ENCODE peak calls at places on chromosomes 5 and 9, in nine cellular contexts. W, F, Q, D, X, S, Z, O and T are unnamed samples.

GRCh38 chr5:89233462-89233861 is 350.5 kb upstream of the MEF2C start:
- DNase-seq in X (no peak), Z (no peak), O (no peak), D (no peak), W (no peak), S (no peak), Q (no peak), F (no peak), T (no peak)

GRCh38 chr5:95842955-95843544 is 20.5 kb upstream of the GLRX start:
- DNase-seq in Z (peak), W (no peak), D (peak), Q (peak), S (peak), O (no peak), X (peak), F (no peak), T (no peak)

GRCh38 chr5:57772512-57772911 is 289.9 kb upstream of the ACTBL2 start:
- DNase-seq in F (no peak), W (no peak), Z (no peak), X (no peak), O (no peak), S (no peak), Q (no peak), D (no peak), T (no peak)

GRCh38 chr9:70470050-70471015 is 55.9 kb upstream of the KLF9 start:
- DNase-seq in Z (no peak), W (no peak), F (peak), Q (no peak), O (no peak), S (no peak), X (no peak), D (peak), T (no peak)

GRCh38 chr5:74538206-74538661 is 102.3 kb downstream of the ENC1 start:
- DNase-seq in X (no peak), F (no peak), Q (no peak), S (no peak), O (no peak), W (no peak), Z (no peak), D (peak), T (no peak)

GRCh38 chr5:111013011-111013410 is 58.5 kb upstream of the TSLP start:
- DNase-seq in O (no peak), D (peak), Q (no peak), F (no peak), X (no peak), Z (no peak), W (no peak), S (no peak), T (no peak)

GRCh38 chr5:144549580-144549979 is 378.9 kb downstream of the KCTD16 start:
- DNase-seq in X (no peak), S (no peak), Z (no peak), Q (no peak), F (peak), D (peak), W (no peak), O (no peak), T (peak)

GRCh38 chr9:136808075-136808780 is 480 bp downstream of the RABL6 start:
- DNase-seq in S (peak), Z (no peak), F (peak), Q (peak), W (peak), D (peak), X (no peak), O (no peak), T (no peak)

GRCh38 chr5:11483630-11484029 is 420.6 kb downstream of the CTNND2 start:
- DNase-seq in X (no peak), W (no peak), Z (no peak), S (no peak), F (no peak), Q (no peak), O (no peak), D (no peak), T (no peak)

GRCh38 chr9:8558176-8558575 is 758.6 kb upstream of the DMAC1 start:
- DNase-seq in O (no peak), X (no peak), Q (no peak), D (no peak), F (no peak), Z (no peak), W (no peak), S (no peak), T (no peak)

GRCh38 chr5:84032404-84032803 is 311.7 kb upstream of the HAPLN1 start:
- DNase-seq in X (no peak), S (no peak), W (no peak), Q (no peak), O (no peak), Z (no peak), D (peak), F (no peak), T (no peak)

GRCh38 chr5:112174959-112175594 is 244.0 kb downstream of the EPB41L4A start:
- DNase-seq in S (peak), X (peak), F (peak), Q (peak), O (peak), W (peak), D (peak), Z (peak), T (no peak)

GRCh38 chr9:78014776-78015175 is 16.8 kb downstream of the GNAQ start:
- DNase-seq in Z (no peak), D (no peak), S (no peak), O (no peak), F (no peak), X (no peak), W (no peak), Q (no peak), T (no peak)

GRCh38 chr9:128587453-128587852 is 35.1 kb downstream of the SPTAN1 start:
- DNase-seq in Q (peak), X (no peak), O (no peak), W (no peak), Z (no peak), F (no peak), S (no peak), D (no peak), T (no peak)

GRCh38 chr9:90970603-90971002 is 169.0 kb downstream of the SYK start:
- DNase-seq in Z (no peak), F (no peak), Q (no peak), O (no peak), X (no peak), W (peak), D (no peak), S (no peak), T (no peak)

GRCh38 chr5:179680014-179680779 is 637 bp downstream of the CBY3 start:
- DNase-seq in X (no peak), Z (no peak), O (no peak), D (no peak), S (no peak), Q (no peak), F (no peak), W (no peak), T (no peak)

GRCh38 chr9:126980231-126980630 is 65.6 kb downstream of the RALGPS1 start:
- DNase-seq in S (no peak), X (no peak), O (no peak), D (no peak), W (no peak), Z (no peak), Q (no peak), F (no peak), T (no peak)